ENCODE peak calls at places on chromosomes 2 and 18, in five cellular contexts. One of them, this sample, is unnamed.

GRCh38 chr2:170554278-170554955 is 160.7 kb upstream of the SP5 start:
- DNase-seq in NCI-H774: no peak
- DNase-seq in Calu3: no peak
- DNase-seq in HCT116: no peak
- DNase-seq in choroid plexus epithelial cell: peak; percentile 57
- DNase-seq in this sample: peak; percentile 93

GRCh38 chr18:78873916-78874505 is 105.6 kb upstream of the SALL3 start:
- DNase-seq in NCI-H774: no peak
- DNase-seq in Calu3: no peak
- DNase-seq in HCT116: no peak
- DNase-seq in choroid plexus epithelial cell: no peak
- DNase-seq in this sample: peak; percentile 50

GRCh38 chr18:8990276-8991031 is 112.0 kb upstream of the NDUFV2 start:
- DNase-seq in NCI-H774: no peak
- DNase-seq in Calu3: no peak
- DNase-seq in HCT116: no peak
- DNase-seq in choroid plexus epithelial cell: no peak
- DNase-seq in this sample: peak; percentile 41

GRCh38 chr2:190791983-190792575 is 88.5 kb upstream of the GLS start:
- DNase-seq in NCI-H774: no peak
- DNase-seq in Calu3: no peak
- DNase-seq in HCT116: no peak
- DNase-seq in choroid plexus epithelial cell: no peak
- DNase-seq in this sample: no peak

GRCh38 chr2:238894226-238894949 is 46.5 kb downstream of the TWIST2 start:
- DNase-seq in NCI-H774: no peak
- DNase-seq in Calu3: no peak
- DNase-seq in HCT116: no peak
- DNase-seq in choroid plexus epithelial cell: no peak
- DNase-seq in this sample: no peak

GRCh38 chr2:113707106-113707505 is 49.3 kb downstream of the SLC35F5 start:
- DNase-seq in NCI-H774: no peak
- DNase-seq in Calu3: no peak
- DNase-seq in HCT116: no peak
- DNase-seq in choroid plexus epithelial cell: peak; percentile 44
- DNase-seq in this sample: no peak

GRCh38 chr2:106075038-106075437 is 119.1 kb downstream of the UXS1 start:
- DNase-seq in NCI-H774: no peak
- DNase-seq in Calu3: no peak
- DNase-seq in HCT116: no peak
- DNase-seq in choroid plexus epithelial cell: peak; percentile 13
- DNase-seq in this sample: no peak

GRCh38 chr18:3281456-3282400 is 19.8 kb downstream of the MYL12B start:
- DNase-seq in NCI-H774: peak; percentile 67
- DNase-seq in Calu3: no peak
- DNase-seq in HCT116: peak; percentile 78
- DNase-seq in choroid plexus epithelial cell: peak; percentile 89
- DNase-seq in this sample: peak; percentile 87

GRCh38 chr18:35159782-35160181 is 81.1 kb upstream of the ZNF397 start:
- DNase-seq in NCI-H774: no peak
- DNase-seq in Calu3: no peak
- DNase-seq in HCT116: no peak
- DNase-seq in choroid plexus epithelial cell: no peak
- DNase-seq in this sample: no peak

GRCh38 chr2:118387509-118387908 is 299.2 kb downstream of the INSIG2 start:
- DNase-seq in NCI-H774: no peak
- DNase-seq in Calu3: no peak
- DNase-seq in HCT116: no peak
- DNase-seq in choroid plexus epithelial cell: peak; percentile 59
- DNase-seq in this sample: peak; percentile 35

GRCh38 chr2:28408764-28409599 is 16.3 kb downstream of the FOSL2 start:
- DNase-seq in NCI-H774: no peak
- DNase-seq in Calu3: peak; percentile 86
- DNase-seq in HCT116: peak; percentile 84
- DNase-seq in choroid plexus epithelial cell: peak; percentile 86
- DNase-seq in this sample: peak; percentile 86

GRCh38 chr2:56266761-56267411 is 83.1 kb downstream of the CCDC85A start:
- DNase-seq in NCI-H774: no peak
- DNase-seq in Calu3: no peak
- DNase-seq in HCT116: no peak
- DNase-seq in choroid plexus epithelial cell: no peak
- DNase-seq in this sample: peak; percentile 13

GRCh38 chr2:102841107-102841840 is 79.4 kb downstream of the TMEM182 start:
- DNase-seq in NCI-H774: peak; percentile 28
- DNase-seq in Calu3: peak; percentile 63
- DNase-seq in HCT116: peak; percentile 7
- DNase-seq in choroid plexus epithelial cell: peak; percentile 78
- DNase-seq in this sample: peak; percentile 80

GRCh38 chr2:176063958-176064357 is 19.8 kb downstream of the EVX2 start:
- DNase-seq in NCI-H774: peak; percentile 50
- DNase-seq in Calu3: no peak
- DNase-seq in HCT116: no peak
- DNase-seq in choroid plexus epithelial cell: no peak
- DNase-seq in this sample: no peak

GRCh38 chr2:55384786-55385185 is 34.9 kb downstream of the CCDC88A start:
- DNase-seq in NCI-H774: no peak
- DNase-seq in Calu3: no peak
- DNase-seq in HCT116: no peak
- DNase-seq in choroid plexus epithelial cell: no peak
- DNase-seq in this sample: no peak

GRCh38 chr2:230330725-230331124 is 3.7 kb downstream of the SP140L start:
- DNase-seq in NCI-H774: no peak
- DNase-seq in Calu3: no peak
- DNase-seq in HCT116: no peak
- DNase-seq in choroid plexus epithelial cell: peak; percentile 65
- DNase-seq in this sample: peak; percentile 8

GRCh38 chr2:57882895-57883515 is 163.6 kb upstream of the VRK2 start:
- DNase-seq in NCI-H774: peak; percentile 60
- DNase-seq in Calu3: no peak
- DNase-seq in HCT116: no peak
- DNase-seq in choroid plexus epithelial cell: no peak
- DNase-seq in this sample: peak; percentile 29

GRCh38 chr2:155846249-155846648 is 486.3 kb downstream of the NR4A2 start:
- DNase-seq in NCI-H774: no peak
- DNase-seq in Calu3: peak; percentile 14
- DNase-seq in HCT116: peak; percentile 43
- DNase-seq in choroid plexus epithelial cell: no peak
- DNase-seq in this sample: peak; percentile 27

GRCh38 chr2:219155054-219155644 is 5.5 kb downstream of the NHEJ1 start:
- DNase-seq in NCI-H774: peak; percentile 73
- DNase-seq in Calu3: peak; percentile 60
- DNase-seq in HCT116: peak; percentile 78
- DNase-seq in choroid plexus epithelial cell: peak; percentile 83
- DNase-seq in this sample: peak; percentile 83

GRCh38 chr2:41701231-41701630 is 346.6 kb upstream of the PKDCC start:
- DNase-seq in NCI-H774: no peak
- DNase-seq in Calu3: no peak
- DNase-seq in HCT116: no peak
- DNase-seq in choroid plexus epithelial cell: no peak
- DNase-seq in this sample: no peak

GRCh38 chr18:57469884-57470283 is 34.7 kb downstream of the ONECUT2 start:
- DNase-seq in NCI-H774: no peak
- DNase-seq in Calu3: no peak
- DNase-seq in HCT116: no peak
- DNase-seq in choroid plexus epithelial cell: no peak
- DNase-seq in this sample: no peak

GRCh38 chr2:143087033-143087432 is 42.2 kb upstream of the ARHGAP15 start:
- DNase-seq in NCI-H774: no peak
- DNase-seq in Calu3: no peak
- DNase-seq in HCT116: no peak
- DNase-seq in choroid plexus epithelial cell: peak; percentile 26
- DNase-seq in this sample: no peak

GRCh38 chr2:206423147-206423546 is 20.2 kb upstream of the ADAM23 start:
- DNase-seq in NCI-H774: peak; percentile 58
- DNase-seq in Calu3: peak; percentile 17
- DNase-seq in HCT116: peak; percentile 36
- DNase-seq in choroid plexus epithelial cell: peak; percentile 69
- DNase-seq in this sample: peak; percentile 8

GRCh38 chr2:219645631-219646527 is 18.4 kb downstream of the SLC4A3 start:
- DNase-seq in NCI-H774: no peak
- DNase-seq in Calu3: no peak
- DNase-seq in HCT116: peak; percentile 65
- DNase-seq in choroid plexus epithelial cell: peak; percentile 75
- DNase-seq in this sample: peak; percentile 87

GRCh38 chr2:203583696-203584095 is 48.6 kb upstream of the RAPH1 start:
- DNase-seq in NCI-H774: no peak
- DNase-seq in Calu3: peak; percentile 12
- DNase-seq in HCT116: no peak
- DNase-seq in choroid plexus epithelial cell: peak; percentile 52
- DNase-seq in this sample: peak; percentile 58

GRCh38 chr2:185608799-185609198 is 129.8 kb upstream of the FSIP2 start:
- DNase-seq in NCI-H774: peak; percentile 0
- DNase-seq in Calu3: peak; percentile 28
- DNase-seq in HCT116: peak; percentile 8
- DNase-seq in choroid plexus epithelial cell: peak; percentile 2
- DNase-seq in this sample: peak; percentile 26

GRCh38 chr2:171128461-171128860 is 32.2 kb downstream of the TLK1 start:
- DNase-seq in NCI-H774: no peak
- DNase-seq in Calu3: no peak
- DNase-seq in HCT116: no peak
- DNase-seq in choroid plexus epithelial cell: no peak
- DNase-seq in this sample: no peak

GRCh38 chr2:205656426-205656795 is 25.9 kb upstream of the NRP2 start:
- DNase-seq in NCI-H774: no peak
- DNase-seq in Calu3: no peak
- DNase-seq in HCT116: no peak
- DNase-seq in choroid plexus epithelial cell: no peak
- DNase-seq in this sample: no peak

GRCh38 chr2:74548919-74549684 is 4.6 kb downstream of the LOXL3 start:
- DNase-seq in NCI-H774: peak; percentile 56
- DNase-seq in Calu3: peak; percentile 76
- DNase-seq in HCT116: no peak
- DNase-seq in choroid plexus epithelial cell: no peak
- DNase-seq in this sample: peak; percentile 78

GRCh38 chr2:31137211-31138036 is 816 bp downstream of the GALNT14 start:
- DNase-seq in NCI-H774: no peak
- DNase-seq in Calu3: peak; percentile 42
- DNase-seq in HCT116: no peak
- DNase-seq in choroid plexus epithelial cell: peak; percentile 1
- DNase-seq in this sample: peak; percentile 30

GRCh38 chr2:48107326-48107925 is 201.1 kb upstream of the FBXO11 start:
- DNase-seq in NCI-H774: no peak
- DNase-seq in Calu3: peak; percentile 22
- DNase-seq in HCT116: peak; percentile 55
- DNase-seq in choroid plexus epithelial cell: peak; percentile 76
- DNase-seq in this sample: peak; percentile 28

GRCh38 chr18:60202702-60203101 is 169.9 kb downstream of the MC4R start:
- DNase-seq in NCI-H774: no peak
- DNase-seq in Calu3: no peak
- DNase-seq in HCT116: no peak
- DNase-seq in choroid plexus epithelial cell: no peak
- DNase-seq in this sample: no peak

GRCh38 chr2:96825057-96825456 is 9.0 kb downstream of the CNNM3 start:
- DNase-seq in NCI-H774: no peak
- DNase-seq in Calu3: no peak
- DNase-seq in HCT116: no peak
- DNase-seq in choroid plexus epithelial cell: no peak
- DNase-seq in this sample: no peak

GRCh38 chr18:56028514-56028913 is 440.5 kb upstream of the TCF4 start:
- DNase-seq in NCI-H774: no peak
- DNase-seq in Calu3: no peak
- DNase-seq in HCT116: no peak
- DNase-seq in choroid plexus epithelial cell: peak; percentile 9
- DNase-seq in this sample: peak; percentile 23

GRCh38 chr2:18719978-18720775 is 130.8 kb upstream of the NT5C1B start:
- DNase-seq in NCI-H774: no peak
- DNase-seq in Calu3: no peak
- DNase-seq in HCT116: no peak
- DNase-seq in choroid plexus epithelial cell: peak; percentile 67
- DNase-seq in this sample: peak; percentile 76

GRCh38 chr2:175175896-175176295 is 5.6 kb downstream of the ATP5MC3 start:
- DNase-seq in NCI-H774: no peak
- DNase-seq in Calu3: no peak
- DNase-seq in HCT116: no peak
- DNase-seq in choroid plexus epithelial cell: peak; percentile 50
- DNase-seq in this sample: no peak

This sample was measured in astrocyte of the hippocampus.